ENCODE peak calls at places on chromosomes 12 and 14, in seven cellular contexts. P, M, W, B, N, H and F are unnamed samples.

GRCh38 chr12:104782296-104782695 is 175.8 kb downstream of the SLC41A2 start:
- DNase-seq in N (no peak), W (no peak), M (no peak), P (no peak), H (no peak), B (no peak), F (no peak)

GRCh38 chr14:61388976-61389576 is 67.7 kb downstream of the PRKCH start:
- DNase-seq in W (peak; percentile 8), B (no peak), M (no peak), N (no peak), H (no peak), P (no peak), F (no peak)

GRCh38 chr12:27703720-27704452 is 6.7 kb upstream of the MRPS35 start:
- DNase-seq in B (peak; percentile 62), H (peak; percentile 82), W (peak; percentile 73), M (peak; percentile 78), N (peak; percentile 61), P (peak; percentile 95), F (peak; percentile 73)

GRCh38 chr12:109053382-109054123 is 1.2 kb downstream of the USP30 start:
- DNase-seq in B (no peak), H (no peak), M (no peak), P (peak; percentile 25), N (no peak), W (no peak), F (peak; percentile 71)

GRCh38 chr12:81953541-81953940 is 194.4 kb upstream of the PPFIA2 start:
- DNase-seq in B (no peak), H (no peak), W (peak; percentile 17), P (no peak), N (no peak), M (no peak), F (no peak)

GRCh38 chr14:100790785-100791667 is 34.9 kb upstream of the MEG3 start:
- DNase-seq in N (no peak), P (no peak), B (no peak), M (no peak), H (no peak), W (peak; percentile 72), F (no peak)

GRCh38 chr14:85336817-85337216 is 193.1 kb upstream of the FLRT2 start:
- DNase-seq in M (no peak), N (no peak), W (peak; percentile 15), H (no peak), B (no peak), P (peak; percentile 12), F (no peak)

GRCh38 chr12:93165384-93165932 is 212.3 kb upstream of the NUDT4 start:
- DNase-seq in B (no peak), N (no peak), W (no peak), P (no peak), M (no peak), H (no peak), F (no peak)

GRCh38 chr12:14366211-14366762 is 805 bp downstream of the ATF7IP start:
- DNase-seq in W (peak; percentile 36), H (no peak), B (no peak), N (no peak), M (no peak), P (peak; percentile 58), F (no peak)

GRCh38 chr12:14362347-14362746 is 3.1 kb upstream of the ATF7IP start:
- DNase-seq in H (no peak), M (no peak), N (no peak), P (no peak), B (no peak), W (no peak), F (peak; percentile 37)

GRCh38 chr12:14367097-14367661 is 1.7 kb downstream of the ATF7IP start:
- DNase-seq in H (no peak), M (no peak), N (no peak), W (peak; percentile 59), P (peak; percentile 81), B (no peak), F (peak; percentile 59)

GRCh38 chr12:14364583-14365271 is 755 bp upstream of the ATF7IP start:
- DNase-seq in N (no peak), B (no peak), W (no peak), P (no peak), M (no peak), H (no peak), F (no peak)

DNA sequence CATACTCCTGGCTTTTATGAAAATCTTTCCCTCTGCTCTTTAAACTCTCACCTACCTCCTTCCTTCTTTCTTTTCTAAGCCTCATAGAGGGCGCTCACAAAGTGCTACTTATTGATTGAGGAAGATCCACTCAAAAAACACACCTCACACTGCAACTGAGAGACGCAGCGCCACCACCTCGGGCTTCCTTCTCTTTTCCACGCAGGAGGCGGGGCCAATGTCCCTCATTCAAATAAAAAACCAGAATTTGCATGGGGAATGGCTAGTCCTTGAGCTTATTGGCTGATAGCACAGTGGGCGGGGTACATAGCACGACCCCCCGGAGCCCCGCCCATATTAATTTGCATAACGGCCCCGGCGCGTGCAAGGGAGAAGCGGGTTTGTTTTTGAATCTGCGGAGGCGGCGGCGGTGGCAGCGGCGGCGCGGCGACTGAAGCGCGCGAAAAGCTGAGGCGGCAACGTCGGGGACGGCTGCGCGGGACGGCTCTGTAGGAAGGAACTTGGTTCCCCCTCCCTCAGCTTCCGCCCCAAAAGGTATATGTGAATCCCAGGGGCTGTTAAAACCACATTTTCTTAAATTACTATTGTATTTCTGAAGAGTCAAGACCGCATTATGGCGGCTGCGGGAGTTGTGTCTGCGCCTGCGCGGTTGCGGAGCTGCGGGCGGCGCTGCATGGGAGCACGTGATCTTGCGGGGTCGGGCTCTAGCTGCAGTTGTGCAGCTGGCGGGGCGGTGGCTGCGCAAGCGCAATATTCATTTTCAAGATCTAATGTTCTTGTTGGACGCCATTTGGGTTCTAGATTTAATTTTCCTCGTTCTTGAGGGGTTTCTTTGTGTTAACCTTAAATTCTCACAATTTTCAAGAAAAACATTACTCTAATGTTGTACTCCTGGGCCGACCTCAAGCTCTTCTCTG is at the start of gene ATF7IP:
- DNase-seq in P (peak; percentile 99), B (peak; percentile 96), N (peak; percentile 96), W (peak; percentile 98), H (peak; percentile 98), M (peak; percentile 97), F (peak; percentile 87)
- TF ChIP-seq CTCF in P (peak; percentile 53), B (peak; percentile 50), N (peak; percentile 24), W (peak; percentile 19), H (peak; percentile 38), M (no peak), F (peak; percentile 10)

GRCh38 chr12:120224304-120225199 is 23.6 kb upstream of the RPLP0 start:
- DNase-seq in N (peak; percentile 88), H (no peak), M (no peak), B (peak; percentile 68), W (no peak), P (peak; percentile 39), F (no peak)

GRCh38 chr12:120225200-120225558 is 24.3 kb upstream of the RPLP0 start:
- DNase-seq in M (no peak), W (no peak), B (no peak), P (no peak), N (no peak), H (no peak), F (no peak)

GRCh38 chr12:120227233-120228040 is 26.5 kb upstream of the RPLP0 start:
- DNase-seq in H (no peak), P (no peak), N (no peak), M (no peak), B (no peak), W (no peak), F (no peak)

GRCh38 chr12:120228041-120228290 is 27.1 kb upstream of the RPLP0 start:
- DNase-seq in P (no peak), M (no peak), B (no peak), N (no peak), H (no peak), W (no peak), F (no peak)

DNA sequence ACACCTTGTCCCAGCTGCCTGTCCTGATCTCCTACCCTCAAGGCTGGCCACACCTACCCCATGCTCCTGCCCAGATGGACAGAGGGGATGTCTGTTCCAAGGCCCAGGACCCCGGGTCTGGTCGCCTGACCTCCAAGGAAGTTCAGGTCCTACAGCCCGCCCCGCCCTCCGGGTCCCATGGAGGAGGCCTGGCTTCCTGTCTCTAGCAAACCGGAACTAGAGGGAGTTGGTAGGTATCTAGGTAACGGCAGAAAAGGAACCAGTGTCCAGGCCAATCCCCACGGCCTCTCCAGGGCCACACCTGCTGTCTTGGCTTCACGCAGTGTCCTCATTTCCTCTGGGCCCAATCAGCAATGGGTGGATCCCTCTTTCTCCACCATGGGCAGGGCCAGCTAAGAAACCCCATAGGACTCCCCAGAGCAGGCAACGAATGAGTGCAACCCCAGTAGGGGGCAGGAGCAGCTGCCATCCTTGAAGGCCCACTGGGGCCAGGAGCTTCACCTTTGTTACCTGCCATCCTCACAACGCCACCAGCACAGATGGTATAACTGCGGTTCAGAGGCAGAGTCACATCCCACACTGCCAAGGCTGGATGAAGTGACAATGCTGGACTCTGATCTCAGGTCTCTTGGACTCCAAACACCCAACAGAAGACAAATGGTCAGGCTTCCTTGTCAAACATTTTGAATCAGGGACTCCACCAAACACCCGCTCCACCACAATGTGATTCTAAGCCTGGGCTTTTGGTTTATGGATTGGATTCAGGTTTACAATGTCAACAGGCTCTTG is 25.1 kb upstream of the RPLP0 start:
- DNase-seq in H (no peak), P (no peak), M (no peak), W (no peak), B (peak; percentile 54), N (peak; percentile 85), F (peak; percentile 74)
- TF ChIP-seq CTCF in H (no peak), P (peak; percentile 31), M (no peak), W (no peak), B (peak; percentile 19), N (peak; percentile 18), F (no peak)

DNA sequence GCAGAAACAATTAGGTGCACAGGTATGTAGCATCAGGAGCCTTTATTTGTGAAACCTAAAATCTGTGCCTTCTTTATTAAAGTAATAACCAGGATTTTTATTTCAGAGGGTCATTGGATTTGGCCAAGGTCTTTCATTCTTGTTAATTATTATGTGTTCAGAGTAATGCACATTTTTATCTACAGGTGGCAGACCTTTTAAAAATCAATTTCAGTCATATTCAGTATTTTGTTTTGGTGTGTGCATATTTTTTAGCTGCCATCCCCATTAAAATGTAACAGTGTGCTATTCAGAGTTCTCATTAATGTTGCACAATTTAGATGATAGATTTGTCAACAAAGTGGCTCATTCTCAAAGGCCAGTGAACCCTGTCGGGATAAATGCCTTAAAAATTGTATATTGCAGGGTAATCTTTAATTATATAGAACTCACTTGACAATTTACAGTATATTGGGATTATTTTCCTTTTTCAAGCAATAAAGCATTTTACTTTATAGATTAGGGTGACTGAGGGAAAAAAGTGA is 319.3 kb upstream of the SOX5 start:
- DNase-seq in B (no peak), H (no peak), N (no peak), M (no peak), P (no peak), W (no peak), F (no peak)
- TF ChIP-seq CTCF in B (no peak), H (no peak), N (no peak), M (no peak), P (peak; percentile 20), W (no peak), F (no peak)

GRCh38 chr12:2892246-2892645 is 1.6 kb downstream of the TULP3 start:
- DNase-seq in W (peak; percentile 28), N (no peak), B (no peak), H (no peak), M (no peak), P (no peak), F (no peak)

GRCh38 chr12:2890001-2890387 is 697 bp upstream of the TULP3 start:
- DNase-seq in N (no peak), B (no peak), H (no peak), W (no peak), M (no peak), P (peak; percentile 12), F (no peak)

GRCh38 chr12:2891240-2892053 is 756 bp downstream of the TULP3 start:
- DNase-seq in N (peak; percentile 65), H (peak; percentile 76), P (peak; percentile 62), B (peak; percentile 62), M (peak; percentile 46), W (peak; percentile 60), F (no peak)

GRCh38 chr12:2893007-2893406 is 2.3 kb downstream of the TULP3 start:
- DNase-seq in P (peak; percentile 88), W (peak; percentile 91), M (no peak), H (no peak), B (no peak), N (no peak), F (no peak)

DNA sequence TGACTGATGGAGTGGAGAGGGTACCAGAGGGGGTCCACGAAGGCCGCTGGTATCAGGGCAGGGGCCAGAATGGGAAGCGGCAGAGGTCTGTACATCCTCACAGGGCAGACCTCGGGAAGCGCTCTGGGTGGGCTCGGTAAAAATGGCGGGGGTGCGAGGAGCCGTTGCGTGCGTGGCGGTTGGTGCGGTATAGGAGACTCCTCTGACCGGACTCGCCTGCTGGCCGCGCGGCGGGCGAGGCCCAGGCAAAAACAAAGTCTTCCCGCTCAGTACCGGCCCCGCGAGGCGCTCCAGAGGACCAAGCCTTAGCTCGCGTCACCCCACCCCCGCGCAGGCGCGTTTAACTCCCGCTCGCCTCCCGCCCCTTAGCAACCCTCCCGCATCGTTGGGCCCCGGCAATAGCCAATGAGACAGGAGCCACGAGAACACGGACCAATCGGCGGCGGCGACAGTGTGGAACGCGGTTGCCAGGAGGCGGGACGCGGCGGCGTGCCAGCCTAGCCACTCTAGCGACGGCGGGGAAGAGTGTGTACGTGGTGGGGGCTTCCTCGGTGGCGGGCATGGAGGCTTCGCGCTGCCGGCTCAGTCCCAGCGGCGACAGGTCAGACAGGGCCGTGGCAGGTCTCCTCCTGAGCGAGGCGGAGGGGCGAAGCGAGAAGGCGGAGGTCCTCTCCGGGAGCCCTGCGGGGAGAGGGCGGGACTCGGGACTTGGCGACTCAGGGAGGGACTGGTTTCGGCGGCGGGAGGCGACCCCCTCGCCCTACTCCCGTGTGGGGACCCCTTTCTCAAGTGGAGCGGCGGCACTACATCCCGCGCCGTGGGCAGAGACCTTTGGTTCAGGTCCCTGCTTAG is at the start of gene TULP3:
- DNase-seq in N (peak; percentile 98), M (peak; percentile 98), P (peak; percentile 98), B (peak; percentile 99), H (peak; percentile 99), W (peak; percentile 96), F (peak; percentile 97)
- TF ChIP-seq CTCF in N (no peak), M (no peak), P (peak; percentile 22), B (peak; percentile 36), H (no peak), W (peak; percentile 13), F (no peak)